ENCODE peak calls at places on chromosomes 2 and 18, in four cellular contexts. C is AG09319, N is right lobe of liver, V is mammary epithelial cell. H is an unnamed sample.

GRCh38 chr2:111919794-111920608 is 21.6 kb downstream of the MERTK start:
- DNase-seq in C (no peak), V (no peak), N (peak), H (no peak)

GRCh38 chr2:39469807-39470206 is 32.7 kb upstream of the MAP4K3 start:
- DNase-seq in N (no peak), C (no peak), V (peak), H (peak)

GRCh38 chr2:187461294-187462261 is 13.5 kb upstream of the CALCRL start:
- DNase-seq in V (no peak), C (no peak), N (no peak), H (no peak)

GRCh38 chr2:128249555-128249954 is 69.1 kb downstream of the HS6ST1 start:
- DNase-seq in V (no peak), C (no peak), N (no peak), H (no peak)

GRCh38 chr18:76405761-76406356 is 89.2 kb downstream of the ZNF516 start:
- DNase-seq in C (no peak), V (peak), N (no peak), H (peak)

GRCh38 chr2:168518555-168519066 is 62.5 kb downstream of the CERS6 start:
- DNase-seq in N (no peak), C (no peak), V (peak), H (peak)

GRCh38 chr2:112321375-112322320 is 46.3 kb downstream of the ZC3H6 start:
- DNase-seq in C (no peak), N (no peak), V (peak), H (no peak)

GRCh38 chr2:71462056-71462605 is 8.8 kb downstream of the DYSF start:
- DNase-seq in V (no peak), C (no peak), N (peak), H (no peak)

GRCh38 chr2:44456946-44457345 is 95.2 kb downstream of the CAMKMT start:
- DNase-seq in C (no peak), V (no peak), N (no peak), H (no peak)

GRCh38 chr2:24830786-24831185 is 37.6 kb downstream of the CENPO start:
- DNase-seq in C (no peak), N (no peak), V (no peak), H (no peak)

GRCh38 chr2:226773291-226773690 is 26.3 kb downstream of the IRS1 start:
- DNase-seq in V (peak), C (no peak), N (no peak), H (no peak)

GRCh38 chr18:23452728-23453656 is at the start of gene RIOK3:
- DNase-seq in C (peak), V (peak), N (peak), H (peak)

GRCh38 chr2:198973181-198973580 is 484.6 kb downstream of the SATB2 start:
- DNase-seq in C (no peak), N (no peak), V (no peak), H (no peak)

GRCh38 chr2:240972636-240973521 is 25.5 kb upstream of the SNED1 start:
- DNase-seq in C (peak), N (peak), V (peak), H (peak)

GRCh38 chr2:75605770-75606535 is 40.6 kb upstream of the MRPL19 start:
- DNase-seq in V (peak), N (no peak), C (peak), H (peak)
- TF ChIP-seq CTCF in V (peak), N (no peak), C (peak), H (no peak)

GRCh38 chr2:113700186-113700841 is 56.1 kb downstream of the SLC35F5 start:
- DNase-seq in N (no peak), C (no peak), V (no peak), H (no peak)
- TF ChIP-seq CTCF in N (peak), C (no peak), V (no peak), H (no peak)

GRCh38 chr2:182649316-182649715 is 66.7 kb upstream of the DNAJC10 start:
- DNase-seq in C (no peak), V (no peak), N (no peak), H (peak)
- TF ChIP-seq CTCF in C (peak), V (peak), N (no peak), H (peak)

DNA sequence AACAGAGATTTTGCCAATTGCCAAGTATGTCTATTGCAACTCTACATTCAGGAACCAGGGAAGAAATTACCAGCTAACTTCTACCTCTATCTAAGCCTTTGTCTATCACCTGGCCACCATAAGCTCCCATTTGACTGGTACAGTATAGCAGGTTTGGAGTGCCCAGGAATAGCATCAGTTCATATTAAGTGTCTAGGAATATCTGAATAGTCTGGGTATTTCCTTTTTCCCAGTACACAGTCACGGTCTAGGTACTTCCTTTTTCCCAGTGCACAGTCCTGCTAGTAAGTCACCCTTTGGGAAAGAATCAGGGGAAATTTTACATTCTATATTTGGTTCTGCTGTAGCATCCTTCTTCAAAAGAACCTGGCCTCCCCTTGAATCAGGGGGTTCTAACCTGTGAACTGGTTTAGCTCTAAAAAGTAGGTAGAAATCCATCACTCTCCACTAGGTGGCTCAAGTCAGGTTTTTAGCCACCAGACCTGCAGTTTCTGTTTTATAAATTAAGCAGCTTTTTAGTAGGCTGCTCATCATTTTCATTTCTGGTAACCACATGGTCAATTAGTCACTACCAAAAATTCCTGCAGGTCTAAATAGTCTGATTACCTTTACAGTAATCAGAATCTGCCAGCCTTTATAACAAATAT is 49.3 kb upstream of the DNAJC10 start:
- DNase-seq in C (no peak), N (no peak), V (peak), H (peak)
- TF ChIP-seq CTCF in C (peak), N (peak), V (peak), H (peak)

DNA sequence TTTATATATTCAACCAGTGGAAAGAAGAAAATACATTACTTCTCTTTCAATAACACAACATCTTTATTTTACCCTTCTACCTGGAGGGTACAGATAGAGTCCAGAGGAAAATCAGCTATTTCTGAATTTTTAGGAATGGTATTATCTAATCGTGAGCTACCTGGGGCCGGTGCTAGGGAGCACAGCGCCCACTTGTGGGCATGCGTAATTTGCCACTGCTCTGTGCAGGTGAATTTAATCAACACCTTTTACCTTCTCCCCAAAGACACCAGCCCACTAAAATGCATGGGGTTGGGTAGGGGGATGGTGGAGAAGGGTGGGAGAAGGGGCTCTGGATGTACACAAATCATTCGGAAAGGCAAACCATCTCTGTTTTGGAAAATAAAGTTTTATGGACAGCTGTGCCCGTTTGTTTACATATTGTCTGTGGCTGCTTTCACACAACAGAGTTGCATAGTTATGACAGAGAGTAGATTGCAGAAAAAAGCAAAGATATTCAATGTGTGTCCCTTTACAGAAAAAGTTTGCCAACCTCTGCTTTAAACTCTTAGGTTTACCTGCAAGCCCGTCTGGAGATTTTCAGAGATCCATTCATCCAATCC is 51.5 kb upstream of the DCC start:
- DNase-seq in N (peak), V (peak), C (no peak), H (peak)
- TF ChIP-seq CTCF in N (peak), V (peak), C (peak), H (peak)

DNA sequence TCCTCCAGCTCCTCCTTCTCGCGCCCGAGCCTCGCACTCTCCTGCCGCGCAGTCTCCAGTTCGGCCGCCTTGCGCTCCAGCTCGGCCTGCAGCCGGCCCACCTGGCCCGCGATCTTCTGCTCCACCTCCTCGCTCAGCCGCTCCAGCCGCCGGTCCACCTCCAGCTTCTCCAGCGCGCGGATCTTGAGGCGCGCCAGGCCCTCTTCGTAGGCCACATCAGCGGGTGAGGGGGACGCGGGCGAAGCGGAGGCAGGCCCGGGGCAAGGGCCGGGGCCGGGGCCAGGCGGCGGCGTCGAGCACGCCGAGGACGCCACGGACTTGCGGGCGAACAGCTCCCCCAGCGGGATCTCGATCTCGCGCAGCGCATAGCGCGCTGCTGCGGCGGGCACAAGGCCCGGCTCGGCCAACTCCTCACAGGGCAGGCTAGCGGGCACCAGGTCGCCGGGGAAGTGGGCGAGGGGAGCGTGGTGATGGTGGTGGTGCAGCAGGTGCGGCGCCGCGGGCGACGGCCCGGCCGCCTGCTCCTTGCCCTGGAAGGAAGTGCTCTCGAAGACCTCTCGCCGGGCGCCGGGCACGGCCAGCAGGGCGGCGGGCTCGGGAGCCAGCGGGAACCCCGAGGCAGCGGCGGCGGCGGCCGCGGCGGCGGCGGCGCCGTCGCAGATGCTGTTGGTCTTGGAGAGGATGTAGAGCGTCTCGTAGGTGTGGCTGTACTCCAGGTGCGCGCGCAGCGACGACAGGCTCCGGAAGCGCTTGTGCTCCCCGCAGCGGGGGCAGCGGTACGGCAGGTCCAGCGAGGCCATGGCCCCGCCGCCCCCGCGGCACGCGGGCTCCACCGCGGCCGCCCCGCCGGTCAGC is 15.2 kb downstream of the FBXO41 start:
- DNase-seq in C (no peak), V (peak), N (peak), H (no peak)
- TF ChIP-seq CTCF in C (no peak), V (peak), N (no peak), H (no peak)

GRCh38 chr18:63318882-63319382 is 637 bp downstream of the BCL2 start:
- DNase-seq in V (no peak), N (no peak), C (no peak), H (no peak)

GRCh38 chr18:63316612-63317555 is 2.7 kb downstream of the BCL2 start:
- DNase-seq in C (no peak), N (no peak), V (no peak), H (no peak)

GRCh38 chr18:63317556-63317946 is 2.0 kb downstream of the BCL2 start:
- DNase-seq in N (no peak), V (no peak), C (no peak), H (no peak)

GRCh38 chr18:63319383-63320040 is at the start of gene BCL2:
- DNase-seq in C (peak), V (peak), N (peak), H (peak)

DNA sequence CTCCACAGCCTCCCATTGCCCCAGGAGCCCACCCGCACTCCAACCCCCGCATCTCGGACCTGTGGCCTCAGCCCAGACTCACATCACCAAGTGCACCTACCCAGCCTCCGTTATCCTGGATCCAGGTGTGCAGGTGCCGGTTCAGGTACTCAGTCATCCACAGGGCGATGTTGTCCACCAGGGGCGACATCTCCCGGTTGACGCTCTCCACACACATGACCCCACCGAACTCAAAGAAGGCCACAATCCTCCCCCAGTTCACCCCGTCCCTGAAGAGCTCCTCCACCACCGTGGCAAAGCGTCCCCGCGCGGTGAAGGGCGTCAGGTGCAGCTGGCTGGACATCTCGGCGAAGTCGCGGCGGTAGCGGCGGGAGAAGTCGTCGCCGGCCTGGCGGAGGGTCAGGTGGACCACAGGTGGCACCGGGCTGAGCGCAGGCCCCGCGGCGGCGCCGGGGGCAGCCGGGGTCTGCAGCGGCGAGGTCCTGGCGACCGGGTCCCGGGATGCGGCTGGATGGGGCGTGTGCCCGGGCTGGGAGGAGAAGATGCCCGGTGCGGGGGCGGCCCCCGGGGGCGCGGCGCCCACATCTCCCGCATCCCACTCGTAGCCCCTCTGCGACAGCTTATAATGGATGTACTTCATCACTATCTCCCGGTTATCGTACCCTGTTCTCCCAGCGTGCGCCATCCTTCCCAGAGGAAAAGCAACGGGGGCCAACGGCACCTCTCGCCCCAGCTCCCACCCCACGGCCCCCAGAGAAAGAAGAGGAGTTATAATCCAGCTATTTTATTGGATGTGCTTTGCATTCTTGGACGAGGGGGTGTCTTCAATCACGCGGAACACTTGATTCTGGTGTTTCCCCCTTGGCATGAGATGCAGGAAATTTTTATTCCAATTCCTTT is 1.3 kb downstream of the BCL2 start:
- DNase-seq in N (peak), V (peak), C (no peak), H (no peak)
- TF ChIP-seq CTCF in N (peak), V (peak), C (peak), H (no peak)

GRCh38 chr2:178522950-178523595 is 42.8 kb downstream of the PLEKHA3 start:
- DNase-seq in N (peak), V (peak), C (peak), H (peak)
- TF ChIP-seq CTCF in N (peak), V (peak), C (peak), H (peak)